ENCODE peak calls at places on chromosomes 13 and 19, in six cellular contexts. E, M, U, B, Y and J are unnamed samples.
A peak's percentile ranks its signal among the peaks of the same experiment; 100 is the strongest.

GRCh38 chr19:11539495-11540365 is 1.1 kb downstream of the CNN1 start:
- DNase-seq in E (no peak), M (no peak), U (no peak), B (no peak), Y (no peak), J (no peak)

GRCh38 chr13:22073718-22074117 is 402.8 kb downstream of the FGF9 start:
- DNase-seq in E (no peak), M (no peak), U (no peak), B (no peak), Y (no peak), J (no peak)

GRCh38 chr19:2309734-2310362 is 1.9 kb upstream of the LINGO3 start:
- DNase-seq in E (no peak), M (no peak), U (no peak), B (no peak), Y (no peak), J (no peak)

GRCh38 chr19:12628040-12629022 is 17.6 kb downstream of the ZNF791 start:
- DNase-seq in E (no peak), M (no peak), U (no peak), B (no peak), Y (no peak), J (no peak)

GRCh38 chr19:45361608-45362007 is 8.8 kb downstream of the ERCC2 start:
- DNase-seq in E (no peak), M (no peak), U (no peak), B (no peak), Y (no peak), J (no peak)

GRCh38 chr19:46270521-46271256 is 26.2 kb upstream of the HIF3A start:
- DNase-seq in E (no peak), M (no peak), U (no peak), B (no peak), Y (no peak), J (no peak)

GRCh38 chr19:11295665-11296245 is at the start of gene TSPAN16:
- DNase-seq in E (no peak), M (no peak), U (no peak), B (no peak), Y (no peak), J (no peak)

GRCh38 chr19:6532244-6532999 is 1.6 kb downstream of the TNFSF9 start:
- DNase-seq in E (no peak), M (no peak), U (no peak), B (no peak), Y (no peak), J (no peak)

GRCh38 chr19:12140545-12141404 is 625 bp upstream of the ZNF20 start:
- DNase-seq in E (peak; percentile 76), M (peak; percentile 68), U (peak; percentile 66), B (peak; percentile 73), Y (peak; percentile 67), J (no peak)

GRCh38 chr13:50928088-50928487 is 18.5 kb downstream of the RNASEH2B start:
- DNase-seq in E (no peak), M (no peak), U (no peak), B (no peak), Y (no peak), J (no peak)

GRCh38 chr19:54395685-54396084 is 19.6 kb upstream of the TTYH1 start:
- DNase-seq in E (no peak), M (no peak), U (no peak), B (no peak), Y (no peak), J (no peak)

GRCh38 chr19:44759083-44759804 is 10.7 kb downstream of the BCL3 start:
- DNase-seq in E (no peak), M (no peak), U (no peak), B (no peak), Y (no peak), J (no peak)

GRCh38 chr19:15623711-15624318 is 8.8 kb downstream of the CYP4F8 start:
- DNase-seq in E (no peak), M (no peak), U (no peak), B (no peak), Y (no peak), J (no peak)

GRCh38 chr19:56096665-56097064 is 24.4 kb downstream of the ZNF787 start:
- DNase-seq in E (no peak), M (no peak), U (no peak), B (no peak), Y (no peak), J (no peak)

GRCh38 chr19:3253270-3253669 is 28.8 kb downstream of the CELF5 start:
- DNase-seq in E (no peak), M (no peak), U (no peak), B (no peak), Y (no peak), J (no peak)

GRCh38 chr13:26759907-26760834 is at the start of gene GPR12:
- DNase-seq in E (no peak), M (no peak), U (no peak), B (no peak), Y (no peak), J (no peak)

GRCh38 chr13:78638216-78638615 is 20.7 kb downstream of the OBI1 start:
- DNase-seq in E (no peak), M (no peak), U (no peak), B (no peak), Y (no peak), J (no peak)

GRCh38 chr13:32191452-32191998 is 123.6 kb downstream of the ZAR1L start:
- DNase-seq in E (no peak), M (no peak), U (no peak), B (no peak), Y (no peak), J (no peak)

GRCh38 chr13:60572003-60572792 is 175.2 kb downstream of the TDRD3 start:
- DNase-seq in E (no peak), M (no peak), U (no peak), B (no peak), Y (no peak), J (peak; percentile 20)

GRCh38 chr19:4144666-4145261 is 8.7 kb upstream of the CREB3L3 start:
- DNase-seq in E (no peak), M (peak; percentile 65), U (peak; percentile 68), B (no peak), Y (no peak), J (no peak)

GRCh38 chr19:49133621-49134454 is 14.5 kb downstream of the PPFIA3 start:
- DNase-seq in E (no peak), M (no peak), U (no peak), B (no peak), Y (no peak), J (no peak)

GRCh38 chr19:2982983-2983350 is 5.6 kb downstream of the TLE6 start:
- DNase-seq in E (peak; percentile 4), M (no peak), U (no peak), B (no peak), Y (no peak), J (no peak)

GRCh38 chr13:98910501-98910951 is 67.3 kb downstream of the DOCK9 start:
- DNase-seq in E (no peak), M (peak; percentile 86), U (peak; percentile 38), B (no peak), Y (no peak), J (peak; percentile 33)

GRCh38 chr13:112783135-112783945 is 93.5 kb downstream of the ATP11A start:
- DNase-seq in E (no peak), M (no peak), U (no peak), B (no peak), Y (no peak), J (no peak)

GRCh38 chr13:30453727-30454126 is 12.0 kb downstream of the HMGB1 start:
- DNase-seq in E (no peak), M (no peak), U (no peak), B (no peak), Y (no peak), J (no peak)

GRCh38 chr13:99383511-99383921 is 76.3 kb upstream of the GPR183 start:
- DNase-seq in E (no peak), M (no peak), U (no peak), B (no peak), Y (no peak), J (no peak)

GRCh38 chr19:51799311-51799997 is 4.5 kb downstream of the FPR3 start:
- DNase-seq in E (no peak), M (peak; percentile 41), U (no peak), B (no peak), Y (no peak), J (no peak)

GRCh38 chr13:98405107-98405571 is 171.8 kb downstream of the STK24 start:
- DNase-seq in E (peak; percentile 63), M (no peak), U (no peak), B (no peak), Y (no peak), J (no peak)

GRCh38 chr19:50516859-50517703 is 3.4 kb upstream of the ASPDH start:
- DNase-seq in E (no peak), M (no peak), U (no peak), B (no peak), Y (no peak), J (no peak)

GRCh38 chr13:102073251-102073650 is 328.6 kb downstream of the FGF14 start:
- DNase-seq in E (no peak), M (no peak), U (no peak), B (no peak), Y (no peak), J (no peak)

GRCh38 chr13:46150134-46150693 is 31.8 kb downstream of the LCP1 start:
- DNase-seq in E (no peak), M (no peak), U (no peak), B (no peak), Y (no peak), J (no peak)

GRCh38 chr13:82206241-82206640 is 1676.0 kb downstream of the SLITRK1 start:
- DNase-seq in E (no peak), M (no peak), U (no peak), B (no peak), Y (no peak), J (no peak)